ENCODE peak calls at places on chromosomes 3 and 15, in five cellular contexts. D is tibial nerve; X is PC-3; Z is CD8-positive, alpha-beta T cell; M is ovary. V is an unnamed sample.

GRCh38 chr15:41597787-41598186 is 38.8 kb downstream of the TYRO3 start:
- DNase-seq in Z (no peak), D (no peak), X (no peak), M (no peak), V (no peak)

GRCh38 chr3:14439501-14440167 is 37.2 kb downstream of the SLC6A6 start:
- DNase-seq in M (peak; percentile 72), X (no peak), Z (no peak), D (peak; percentile 53), V (peak; percentile 73)

GRCh38 chr15:46921906-46922305 is 795.4 kb upstream of the SEMA6D start:
- DNase-seq in D (no peak), X (no peak), M (no peak), Z (no peak), V (no peak)

GRCh38 chr3:177141899-177142651 is 55.2 kb downstream of the TBL1XR1 start:
- DNase-seq in M (no peak), Z (no peak), D (no peak), X (no peak), V (no peak)

GRCh38 chr3:25362118-25362517 is 65.9 kb upstream of the RARB start:
- DNase-seq in X (no peak), M (no peak), D (no peak), Z (no peak), V (no peak)

GRCh38 chr3:45508659-45509037 is 85.9 kb upstream of the LIMD1 start:
- DNase-seq in X (no peak), M (no peak), D (no peak), Z (no peak), V (no peak)

GRCh38 chr15:64009798-64010241 is 36.5 kb downstream of the DAPK2 start:
- DNase-seq in X (peak; percentile 83), Z (no peak), D (no peak), M (no peak), V (peak; percentile 34)

GRCh38 chr3:73563896-73564582 is 60.7 kb downstream of the PDZRN3 start:
- DNase-seq in Z (no peak), M (no peak), X (no peak), D (no peak), V (no peak)

GRCh38 chr15:28947241-28947674 is 61.5 kb downstream of the APBA2 start:
- DNase-seq in D (no peak), Z (no peak), M (no peak), X (no peak), V (no peak)

GRCh38 chr15:63389902-63390301 is 8.3 kb upstream of the CA12 start:
- DNase-seq in D (no peak), X (peak; percentile 66), M (no peak), Z (no peak), V (peak; percentile 93)

GRCh38 chr3:16884748-16885587 is at the start of gene PLCL2:
- DNase-seq in D (peak; percentile 16), Z (peak; percentile 60), X (peak; percentile 43), M (peak; percentile 45), V (peak; percentile 63)

GRCh38 chr15:73969151-73969759 is 22.8 kb downstream of the STOML1 start:
- DNase-seq in D (no peak), Z (no peak), X (no peak), M (no peak), V (no peak)

GRCh38 chr3:94249491-94250079 is 186.7 kb downstream of the NSUN3 start:
- DNase-seq in M (peak; percentile 14), D (peak; percentile 34), X (peak; percentile 81), Z (peak; percentile 37), V (peak; percentile 53)

GRCh38 chr15:70566989-70567388 is 196.4 kb downstream of the UACA start:
- DNase-seq in D (no peak), Z (no peak), M (no peak), X (no peak), V (no peak)

GRCh38 chr15:68488290-68488689 is 56.3 kb upstream of the ITGA11 start:
- DNase-seq in Z (no peak), M (no peak), D (no peak), X (no peak), V (no peak)

GRCh38 chr3:20563236-20563635 is 377.2 kb upstream of the SGO1 start:
- DNase-seq in Z (no peak), X (no peak), M (no peak), D (no peak), V (no peak)
- H3K4me1 ChIP-seq in Z (no peaks in the 10 kb centered on the region), X (no peaks in the 10 kb centered on the region), M (no peaks in the 10 kb centered on the region), D (no peaks in the 10 kb centered on the region), V (no peaks in the 10 kb centered on the region)

GRCh38 chr3:141410861-141411771 is 42.8 kb downstream of the ZBTB38 start:
- DNase-seq in M (peak; percentile 41), Z (peak; percentile 17), X (peak; percentile 46), D (no peak), V (no peak)

GRCh38 chr3:141414141-141414689 is 45.9 kb downstream of the ZBTB38 start:
- DNase-seq in X (no peak), M (no peak), D (no peak), Z (no peak), V (no peak)

GRCh38 chr3:141413387-141414140 is 45.3 kb downstream of the ZBTB38 start:
- DNase-seq in M (no peak), D (no peak), X (no peak), Z (no peak), V (no peak)

GRCh38 chr3:141412087-141412935 is 44.0 kb downstream of the ZBTB38 start:
- DNase-seq in D (peak; percentile 37), Z (peak; percentile 32), M (peak; percentile 67), X (peak; percentile 59), V (peak; percentile 79)

DNA sequence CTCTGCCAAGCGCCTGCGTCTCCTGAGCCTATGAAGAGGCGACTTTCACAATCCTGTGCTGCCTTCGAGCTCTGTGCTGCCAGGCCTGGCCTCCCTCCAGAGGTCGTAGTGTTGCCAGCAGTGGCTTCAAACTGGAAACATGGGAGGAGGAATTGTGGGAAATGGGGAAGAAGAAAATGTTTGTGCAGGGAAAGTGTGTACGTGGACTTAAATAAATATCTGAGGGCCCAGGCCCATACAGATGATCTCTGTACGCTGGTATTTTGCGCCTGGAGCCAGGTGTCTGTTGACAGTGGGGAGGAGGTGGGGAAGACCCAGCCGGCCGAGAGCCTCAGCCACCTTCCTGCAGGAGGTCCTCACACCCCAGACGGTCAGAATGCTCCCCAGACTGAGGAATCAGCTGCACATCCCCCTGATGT is 44.6 kb downstream of the ZBTB38 start:
- DNase-seq in D (peak; percentile 88), Z (no peak), X (no peak), M (peak; percentile 91), V (no peak)
- H3K4me1 ChIP-seq in D (peaks cover 61% of the 10 kb centered on the region), Z (peaks cover 78% of the 10 kb centered on the region), X (peaks cover 60% of the 10 kb centered on the region), M (peaks cover 28% of the 10 kb centered on the region), V (peaks cover 25% of the 10 kb centered on the region)

GRCh38 chr3:69084668-69085542 is at the start of gene ARL6IP5:
- DNase-seq in D (peak; percentile 90), X (peak; percentile 74), M (peak; percentile 90), Z (peak; percentile 88), V (peak; percentile 95)

GRCh38 chr3:69087030-69087791 is 2.5 kb downstream of the ARL6IP5 start:
- DNase-seq in Z (no peak), D (no peak), M (no peak), X (no peak), V (no peak)

GRCh38 chr3:69088033-69088432 is 3.3 kb downstream of the ARL6IP5 start:
- DNase-seq in X (peak; percentile 13), D (no peak), Z (no peak), M (no peak), V (peak; percentile 43)

GRCh38 chr3:69085543-69086132 is 901 bp downstream of the ARL6IP5 start:
- DNase-seq in M (peak; percentile 20), Z (no peak), D (no peak), X (no peak), V (no peak)

DNA sequence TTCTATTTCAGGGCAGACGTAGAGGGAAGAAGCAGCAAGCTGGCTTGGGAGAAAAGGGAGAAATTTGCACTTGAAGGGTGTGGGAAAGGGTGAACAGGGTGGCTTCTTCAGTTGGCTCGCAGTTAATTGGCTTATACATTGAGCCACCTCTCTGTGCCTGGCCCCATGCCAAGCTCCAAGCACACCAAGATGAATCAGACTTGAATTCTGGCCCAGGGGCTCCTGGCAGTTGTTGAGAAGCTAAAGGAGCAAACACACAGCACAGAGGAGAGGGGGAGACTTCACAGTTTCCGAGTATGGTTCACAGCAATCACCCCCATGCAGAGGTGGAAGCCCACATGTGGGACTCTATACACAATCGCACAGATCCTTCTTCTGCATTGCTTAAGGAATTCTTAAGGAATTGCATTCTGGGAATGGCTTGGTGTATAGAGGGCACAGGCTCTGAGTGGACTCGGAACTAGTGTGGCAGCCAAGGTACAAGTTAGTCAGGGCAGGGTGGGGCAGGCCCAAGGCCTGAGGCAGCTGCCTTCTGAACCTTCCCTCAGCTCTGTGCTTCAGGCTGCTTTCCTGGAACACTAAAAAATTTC is 1.5 kb downstream of the ARL6IP5 start:
- DNase-seq in X (peak; percentile 76), Z (peak; percentile 72), M (peak; percentile 87), D (peak; percentile 81), V (peak; percentile 95)
- H3K4me1 ChIP-seq in X (peaks cover 48% of the 10 kb centered on the region), Z (peaks cover 69% of the 10 kb centered on the region), M (peaks cover 13% of the 10 kb centered on the region), D (peaks cover 83% of the 10 kb centered on the region), V (peaks cover 27% of the 10 kb centered on the region)

DNA sequence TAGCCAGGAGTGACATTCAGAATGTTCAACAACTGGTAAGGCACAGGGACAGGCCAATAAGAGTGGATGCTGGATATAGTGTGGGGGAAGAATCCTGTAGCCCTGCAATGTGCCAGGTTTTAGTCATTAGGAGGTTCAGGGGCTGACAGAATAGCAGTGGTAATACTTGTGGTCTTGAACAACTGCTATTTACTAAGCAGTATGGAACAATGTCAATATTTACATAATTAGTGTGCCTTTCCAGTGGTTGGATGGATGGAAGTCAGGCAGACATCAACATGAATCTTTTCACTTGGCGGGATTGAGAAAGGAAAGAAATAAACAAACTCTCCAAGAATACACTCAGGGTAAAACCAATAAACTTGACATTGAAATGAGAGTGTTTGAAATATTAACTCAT is 55.1 kb downstream of the OTOL1 start:
- DNase-seq in Z (no peak), M (no peak), D (no peak), X (peak; percentile 78), V (no peak)
- H3K4me1 ChIP-seq in Z (no peaks in the 10 kb centered on the region), M (no peaks in the 10 kb centered on the region), D (no peaks in the 10 kb centered on the region), X (peaks cover 21% of the 10 kb centered on the region), V (no peaks in the 10 kb centered on the region)

V was measured in small intestine.